ENCODE peak calls at places on chromosomes 7 and 10, in seven cellular contexts. One of them, this sample, is unnamed.

GRCh38 chr10:10996966-10997620 is 20.6 kb upstream of the CELF2 start:
- DNase-seq in sigmoid colon: no peak
- DNase-seq in fibroblast of lung: no peak
- DNase-seq in pancreas: no peak
- DNase-seq in IMR-90: no peak
- DNase-seq in hepatocyte: no peak
- DNase-seq in right lobe of liver: no peak
- DNase-seq in this sample: no peak

GRCh38 chr10:91185239-91185875 is 35.1 kb upstream of the PCGF5 start:
- DNase-seq in sigmoid colon: no peak
- DNase-seq in fibroblast of lung: peak; percentile 54
- DNase-seq in pancreas: no peak
- DNase-seq in IMR-90: peak; percentile 81
- DNase-seq in hepatocyte: peak; percentile 23
- DNase-seq in right lobe of liver: no peak
- DNase-seq in this sample: no peak

GRCh38 chr10:46530249-46531186 is 25.9 kb downstream of the GPRIN2 start:
- DNase-seq in sigmoid colon: peak; percentile 56
- DNase-seq in fibroblast of lung: peak; percentile 83
- DNase-seq in pancreas: peak; percentile 23
- DNase-seq in IMR-90: peak; percentile 87
- DNase-seq in hepatocyte: peak; percentile 85
- DNase-seq in right lobe of liver: peak; percentile 10
- DNase-seq in this sample: no peak

GRCh38 chr7:136303162-136303561 is 326.0 kb upstream of the MTPN start:
- DNase-seq in sigmoid colon: no peak
- DNase-seq in fibroblast of lung: peak; percentile 4
- DNase-seq in pancreas: no peak
- DNase-seq in IMR-90: no peak
- DNase-seq in hepatocyte: no peak
- DNase-seq in right lobe of liver: no peak
- DNase-seq in this sample: no peak

GRCh38 chr7:149302222-149302621 is 40.2 kb downstream of the ZNF783 start:
- DNase-seq in sigmoid colon: no peak
- DNase-seq in fibroblast of lung: no peak
- DNase-seq in pancreas: no peak
- DNase-seq in IMR-90: no peak
- DNase-seq in hepatocyte: no peak
- DNase-seq in right lobe of liver: no peak
- DNase-seq in this sample: no peak

GRCh38 chr10:86703176-86703575 is 34.9 kb downstream of the LDB3 start:
- DNase-seq in sigmoid colon: no peak
- DNase-seq in fibroblast of lung: no peak
- DNase-seq in pancreas: peak; percentile 27
- DNase-seq in IMR-90: no peak
- DNase-seq in hepatocyte: no peak
- DNase-seq in right lobe of liver: no peak
- DNase-seq in this sample: no peak

GRCh38 chr7:15836041-15836440 is 149.6 kb upstream of the MEOX2 start:
- DNase-seq in sigmoid colon: no peak
- DNase-seq in fibroblast of lung: no peak
- DNase-seq in pancreas: no peak
- DNase-seq in IMR-90: peak; percentile 50
- DNase-seq in hepatocyte: no peak
- DNase-seq in right lobe of liver: no peak
- DNase-seq in this sample: no peak

GRCh38 chr7:78039791-78040776 is 241.5 kb downstream of the PHTF2 start:
- DNase-seq in sigmoid colon: peak; percentile 68
- DNase-seq in fibroblast of lung: peak; percentile 11
- DNase-seq in pancreas: peak; percentile 37
- DNase-seq in IMR-90: no peak
- DNase-seq in hepatocyte: no peak
- DNase-seq in right lobe of liver: peak; percentile 35
- DNase-seq in this sample: peak; percentile 52

GRCh38 chr7:28406192-28406591 is 6.1 kb upstream of the CREB5 start:
- DNase-seq in sigmoid colon: no peak
- DNase-seq in fibroblast of lung: no peak
- DNase-seq in pancreas: no peak
- DNase-seq in IMR-90: no peak
- DNase-seq in hepatocyte: no peak
- DNase-seq in right lobe of liver: no peak
- DNase-seq in this sample: peak; percentile 8

DNA sequence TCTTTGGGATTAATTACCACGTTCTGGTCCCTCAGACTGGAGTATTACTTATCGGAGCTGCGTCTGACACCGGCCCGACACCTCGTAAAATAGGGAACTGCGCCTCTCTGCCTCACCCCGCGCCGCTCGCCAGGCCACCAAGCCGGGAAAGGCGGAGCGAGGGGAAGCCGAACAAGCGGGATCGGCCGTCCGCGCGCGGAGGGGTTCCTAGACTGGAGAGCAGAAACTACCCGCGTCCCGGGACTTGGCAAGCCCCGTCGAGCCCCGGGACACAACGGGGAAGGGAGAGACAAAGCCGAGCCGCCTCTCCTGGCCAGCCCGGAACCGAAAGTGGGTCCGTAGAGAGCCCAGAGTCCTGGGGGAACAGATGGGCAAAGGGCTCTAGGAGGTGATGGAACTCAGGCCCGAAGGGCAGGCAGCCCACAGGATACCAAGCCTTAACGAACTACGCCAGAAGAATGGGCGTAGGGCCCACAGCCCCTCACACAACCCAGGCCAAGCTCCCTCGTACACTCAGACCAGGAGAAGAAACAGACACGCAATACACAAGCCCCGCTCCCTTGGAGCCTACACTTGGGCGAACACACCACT is 6.5 kb downstream of the LBX1 start:
- DNase-seq in sigmoid colon: no peak
- DNase-seq in fibroblast of lung: no peak
- DNase-seq in pancreas: no peak
- DNase-seq in IMR-90: no peak
- DNase-seq in hepatocyte: no peak
- DNase-seq in right lobe of liver: no peak
- DNase-seq in this sample: no peak
- H3K4me3 ChIP-seq in sigmoid colon: peak overlapping the region; percentile 48
- H3K4me3 ChIP-seq in fibroblast of lung: peak overlapping the region; percentile 44
- H3K4me3 ChIP-seq in pancreas: peak overlapping the region; percentile 41
- H3K4me3 ChIP-seq in IMR-90: peak overlapping the region; percentile 26
- H3K4me3 ChIP-seq in hepatocyte: no peak overlapping the region
- H3K4me3 ChIP-seq in right lobe of liver: peak overlapping the region; percentile 33
- H3K4me3 ChIP-seq in this sample: no peak overlapping the region

GRCh38 chr7:20795881-20796280 is 9.2 kb upstream of the SP8 start:
- DNase-seq in sigmoid colon: no peak
- DNase-seq in fibroblast of lung: no peak
- DNase-seq in pancreas: no peak
- DNase-seq in IMR-90: no peak
- DNase-seq in hepatocyte: no peak
- DNase-seq in right lobe of liver: no peak
- DNase-seq in this sample: no peak
- H3K4me1 ChIP-seq in sigmoid colon: no peaks in the 10 kb centered on the region
- H3K4me1 ChIP-seq in fibroblast of lung: peaks cover 2% of the 10 kb centered on the region
- H3K4me1 ChIP-seq in pancreas: no peaks in the 10 kb centered on the region
- H3K4me1 ChIP-seq in IMR-90: peaks cover 4% of the 10 kb centered on the region
- H3K4me1 ChIP-seq in hepatocyte: no peaks in the 10 kb centered on the region
- H3K4me1 ChIP-seq in right lobe of liver: no peaks in the 10 kb centered on the region
- H3K4me1 ChIP-seq in this sample: peaks cover 17% of the 10 kb centered on the region

GRCh38 chr10:71637305-71637704 is 82.3 kb downstream of the C10orf105 start:
- DNase-seq in sigmoid colon: no peak
- DNase-seq in fibroblast of lung: no peak
- DNase-seq in pancreas: no peak
- DNase-seq in IMR-90: no peak
- DNase-seq in hepatocyte: no peak
- DNase-seq in right lobe of liver: no peak
- DNase-seq in this sample: no peak

GRCh38 chr10:71636588-71636987 is 83.0 kb downstream of the C10orf105 start:
- DNase-seq in sigmoid colon: no peak
- DNase-seq in fibroblast of lung: no peak
- DNase-seq in pancreas: no peak
- DNase-seq in IMR-90: no peak
- DNase-seq in hepatocyte: no peak
- DNase-seq in right lobe of liver: no peak
- DNase-seq in this sample: no peak

GRCh38 chr10:71638577-71639411 is 80.8 kb downstream of the C10orf105 start:
- DNase-seq in sigmoid colon: no peak
- DNase-seq in fibroblast of lung: no peak
- DNase-seq in pancreas: no peak
- DNase-seq in IMR-90: no peak
- DNase-seq in hepatocyte: peak; percentile 87
- DNase-seq in right lobe of liver: peak; percentile 90
- DNase-seq in this sample: no peak

GRCh38 chr10:71639412-71639719 is 80.2 kb downstream of the C10orf105 start:
- DNase-seq in sigmoid colon: no peak
- DNase-seq in fibroblast of lung: no peak
- DNase-seq in pancreas: no peak
- DNase-seq in IMR-90: no peak
- DNase-seq in hepatocyte: no peak
- DNase-seq in right lobe of liver: no peak
- DNase-seq in this sample: no peak

GRCh38 chr10:71638087-71638576 is 81.4 kb downstream of the C10orf105 start:
- DNase-seq in sigmoid colon: no peak
- DNase-seq in fibroblast of lung: no peak
- DNase-seq in pancreas: no peak
- DNase-seq in IMR-90: no peak
- DNase-seq in hepatocyte: peak; percentile 73
- DNase-seq in right lobe of liver: peak; percentile 87
- DNase-seq in this sample: no peak
- H3K27me3 ChIP-seq in sigmoid colon: no peaks in the 10 kb centered on the region
- H3K27me3 ChIP-seq in fibroblast of lung: peaks cover 14% of the 10 kb centered on the region
- H3K27me3 ChIP-seq in pancreas: no peaks in the 10 kb centered on the region
- H3K27me3 ChIP-seq in IMR-90: peaks cover 65% of the 10 kb centered on the region
- H3K27me3 ChIP-seq in hepatocyte: no peaks in the 10 kb centered on the region
- H3K27me3 ChIP-seq in right lobe of liver: no peaks in the 10 kb centered on the region
- H3K27me3 ChIP-seq in this sample: no peaks in the 10 kb centered on the region

GRCh38 chr10:37831495-37832333 is 25.7 kb downstream of the ZNF248 start:
- DNase-seq in sigmoid colon: no peak
- DNase-seq in fibroblast of lung: no peak
- DNase-seq in pancreas: no peak
- DNase-seq in IMR-90: no peak
- DNase-seq in hepatocyte: no peak
- DNase-seq in right lobe of liver: no peak
- DNase-seq in this sample: no peak
- H3K4me3 ChIP-seq in sigmoid colon: no peak overlapping the region
- H3K4me3 ChIP-seq in fibroblast of lung: no peak overlapping the region
- H3K4me3 ChIP-seq in pancreas: no peak overlapping the region
- H3K4me3 ChIP-seq in IMR-90: no peak overlapping the region
- H3K4me3 ChIP-seq in hepatocyte: no peak overlapping the region
- H3K4me3 ChIP-seq in right lobe of liver: no peak overlapping the region
- H3K4me3 ChIP-seq in this sample: no peak overlapping the region

This sample was measured in HAP-1.